ENCODE peak calls at places on chromosomes 13 and 19, in nine cellular contexts. S is NCI-H1092; L is iris pigment epithelial cell; I is cerebellar nuclear complex; R is non-pigmented ciliary epithelial cell; N is esophagus squamous epithelium; A is right lobe of liver; F is cardiac muscle cell; M is stimulated activated CD8-positive, alpha-beta memory T cell treated with anti-CD3 and anti-CD28 coated beads, Interleukin-2, amount 100 ng/mL, for 1 hour. V is an unnamed sample.

GRCh38 chr13:75521956-75522355 is 15.7 kb downstream of the COMMD6 start:
- DNase-seq in S (no peak), L (no peak), I (no peak), R (no peak), N (no peak), A (no peak), F (no peak), M (no peak), V (no peak)

GRCh38 chr19:47492571-47493377 is 8.8 kb upstream of the KPTN start:
- DNase-seq in S (no peak), L (no peak), I (no peak), R (no peak), N (no peak), A (no peak), F (no peak), M (no peak), V (no peak)

GRCh38 chr19:52542984-52543664 is 15.7 kb downstream of the ZNF808 start:
- DNase-seq in S (no peak), L (peak), I (no peak), R (no peak), N (no peak), A (no peak), F (no peak), M (peak), V (no peak)

GRCh38 chr19:54630784-54631183 is 500 bp downstream of the LILRB1 start:
- DNase-seq in S (no peak), L (no peak), I (no peak), R (no peak), N (no peak), A (no peak), F (no peak), M (no peak), V (no peak)

GRCh38 chr19:39083599-39083982 is 577 bp upstream of the ACP7 start:
- DNase-seq in S (no peak), L (no peak), I (no peak), R (no peak), N (no peak), A (no peak), F (no peak), M (no peak), V (no peak)

GRCh38 chr13:48009298-48009697 is 8.2 kb upstream of the SUCLA2 start:
- DNase-seq in S (no peak), L (peak), I (no peak), R (peak), N (no peak), A (no peak), F (no peak), M (no peak), V (no peak)

GRCh38 chr13:72126424-72126823 is 259.4 kb upstream of the DACH1 start:
- DNase-seq in S (no peak), L (peak), I (no peak), R (no peak), N (no peak), A (no peak), F (no peak), M (no peak), V (no peak)

GRCh38 chr19:16078759-16079707 is 2.7 kb downstream of the TPM4 start:
- DNase-seq in S (no peak), L (peak), I (no peak), R (peak), N (no peak), A (no peak), F (peak), M (no peak), V (no peak)

GRCh38 chr13:110329258-110329657 is 22.2 kb downstream of the COL4A2 start:
- DNase-seq in S (no peak), L (no peak), I (no peak), R (no peak), N (no peak), A (no peak), F (no peak), M (no peak), V (no peak)

GRCh38 chr13:27128825-27129627 is 42.6 kb downstream of the USP12 start:
- DNase-seq in S (no peak), L (peak), I (no peak), R (no peak), N (no peak), A (no peak), F (no peak), M (no peak), V (no peak)

GRCh38 chr13:51260154-51260553 is 38.0 kb downstream of the FAM124A start:
- DNase-seq in S (no peak), L (no peak), I (no peak), R (no peak), N (no peak), A (no peak), F (no peak), M (no peak), V (no peak)

GRCh38 chr13:109297628-109298027 is 488.8 kb downstream of the IRS2 start:
- DNase-seq in S (no peak), L (peak), I (no peak), R (peak), N (no peak), A (no peak), F (no peak), M (no peak), V (no peak)

GRCh38 chr19:1526066-1526778 is 2.3 kb downstream of the PLK5 start:
- DNase-seq in S (no peak), L (no peak), I (no peak), R (no peak), N (no peak), A (no peak), F (no peak), M (no peak), V (no peak)

GRCh38 chr13:112643759-112644459 is 45.9 kb upstream of the ATP11A start:
- DNase-seq in S (peak), L (no peak), I (no peak), R (no peak), N (no peak), A (peak), F (no peak), M (no peak), V (no peak)

GRCh38 chr19:6076675-6077463 is 33.4 kb downstream of the RFX2 start:
- DNase-seq in S (no peak), L (peak), I (no peak), R (peak), N (no peak), A (no peak), F (no peak), M (no peak), V (no peak)

GRCh38 chr13:31114641-31115040 is 47.1 kb downstream of the HSPH1 start:
- DNase-seq in S (no peak), L (no peak), I (no peak), R (no peak), N (no peak), A (no peak), F (no peak), M (no peak), V (no peak)

GRCh38 chr13:40995997-40996396 is 23.1 kb downstream of the ELF1 start:
- DNase-seq in S (no peak), L (no peak), I (no peak), R (no peak), N (no peak), A (no peak), F (no peak), M (no peak), V (no peak)

GRCh38 chr13:44309771-44310767 is 63.6 kb upstream of the SERP2 start:
- DNase-seq in S (peak), L (no peak), I (no peak), R (no peak), N (no peak), A (no peak), F (peak), M (no peak), V (no peak)

GRCh38 chr13:93244141-93244917 is 17.7 kb downstream of the GPC6 start:
- DNase-seq in S (no peak), L (peak), I (no peak), R (no peak), N (no peak), A (no peak), F (peak), M (no peak), V (no peak)

GRCh38 chr19:13850910-13851753 is 25.8 kb upstream of the NANOS3 start:
- DNase-seq in S (no peak), L (peak), I (no peak), R (no peak), N (no peak), A (no peak), F (no peak), M (peak), V (no peak)

GRCh38 chr13:50713849-50714248 is 129.6 kb downstream of the DLEU7 start:
- DNase-seq in S (no peak), L (peak), I (no peak), R (peak), N (no peak), A (no peak), F (no peak), M (no peak), V (no peak)

GRCh38 chr13:38538412-38538811 is 148.5 kb upstream of the FREM2 start:
- DNase-seq in S (peak), L (no peak), I (no peak), R (no peak), N (no peak), A (no peak), F (peak), M (no peak), V (no peak)

GRCh38 chr13:101959016-101959415 is 442.8 kb downstream of the FGF14 start:
- DNase-seq in S (no peak), L (no peak), I (no peak), R (no peak), N (no peak), A (no peak), F (no peak), M (no peak), V (no peak)

GRCh38 chr13:98405107-98405571 is 171.8 kb downstream of the STK24 start:
- DNase-seq in S (no peak), L (peak), I (no peak), R (no peak), N (no peak), A (no peak), F (peak), M (no peak), V (peak)

GRCh38 chr19:17625043-17625442 is 63.1 kb downstream of the UNC13A start:
- DNase-seq in S (no peak), L (no peak), I (no peak), R (no peak), N (no peak), A (no peak), F (no peak), M (no peak), V (no peak)

GRCh38 chr19:46279177-46279576 is 17.7 kb upstream of the HIF3A start:
- DNase-seq in S (no peak), L (no peak), I (no peak), R (no peak), N (no peak), A (no peak), F (no peak), M (no peak), V (no peak)

GRCh38 chr19:30227071-30227621 is 145.0 kb upstream of the ZNF536 start:
- DNase-seq in S (no peak), L (no peak), I (no peak), R (no peak), N (no peak), A (no peak), F (no peak), M (no peak), V (no peak)

GRCh38 chr13:93776936-93777335 is 550.3 kb downstream of the GPC6 start:
- DNase-seq in S (no peak), L (peak), I (no peak), R (peak), N (no peak), A (no peak), F (no peak), M (no peak), V (no peak)

GRCh38 chr13:80430561-80430960 is 89.6 kb upstream of the SPRY2 start:
- DNase-seq in S (no peak), L (peak), I (no peak), R (no peak), N (no peak), A (no peak), F (no peak), M (no peak), V (no peak)

GRCh38 chr13:47337781-47338507 is 441.1 kb upstream of the HTR2A start:
- DNase-seq in S (no peak), L (peak), I (no peak), R (peak), N (no peak), A (no peak), F (peak), M (no peak), V (no peak)

GRCh38 chr13:36298535-36299068 is 988 bp upstream of the CCDC169 start:
- DNase-seq in S (no peak), L (peak), I (no peak), R (no peak), N (no peak), A (no peak), F (no peak), M (no peak), V (peak)

GRCh38 chr13:66414196-66414800 is 815.8 kb downstream of the PCDH9 start:
- DNase-seq in S (no peak), L (no peak), I (no peak), R (no peak), N (no peak), A (no peak), F (no peak), M (no peak), V (no peak)

GRCh38 chr13:111115841-111116500 is 861 bp downstream of the ARHGEF7 start:
- DNase-seq in S (no peak), L (peak), I (no peak), R (no peak), N (no peak), A (peak), F (peak), M (no peak), V (no peak)

GRCh38 chr19:17652627-17653026 is 35.5 kb downstream of the UNC13A start:
- DNase-seq in S (no peak), L (no peak), I (no peak), R (no peak), N (no peak), A (no peak), F (no peak), M (no peak), V (no peak)

GRCh38 chr13:25288966-25289365 is 1.7 kb upstream of the MTMR6 start:
- DNase-seq in S (no peak), L (no peak), I (no peak), R (no peak), N (no peak), A (no peak), F (no peak), M (no peak), V (no peak)

GRCh38 chr19:31350693-31351211 is 1.5 kb upstream of the TSHZ3 start:
- DNase-seq in S (no peak), L (peak), I (no peak), R (no peak), N (no peak), A (peak), F (peak), M (no peak), V (no peak)

GRCh38 chr19:13014101-13014920 is 19.0 kb downstream of the NFIX start:
- DNase-seq in S (no peak), L (no peak), I (no peak), R (no peak), N (no peak), A (no peak), F (no peak), M (no peak), V (no peak)

GRCh38 chr13:23488442-23488841 is 54.9 kb upstream of the SACS start:
- DNase-seq in S (peak), L (peak), I (no peak), R (no peak), N (no peak), A (no peak), F (no peak), M (no peak), V (no peak)